ENCODE peak calls at places on chromosomes 13 and 19, in ten cellular contexts. S is cardiac fibroblast; T is mammary epithelial cell; Y is stimulated activated CD4-positive, alpha-beta T cell treated with anti-CD3 and anti-CD28 coated beads, Interleukin-4, amount 100 ng/mL, for 48 hours; F is body of pancreas; O is non-pigmented ciliary epithelial cell; B is naive thymus-derived CD4-positive, alpha-beta T cell; L is NCI-H2081; N is cardiac muscle cell; I is T1000. V is an unnamed sample.

GRCh38 chr19:27974082-27974513 is 1238.9 kb downstream of the UQCRFS1 start:
- DNase-seq in B (no peak), L (no peak), I (no peak), T (no peak), N (peak), O (no peak), S (peak), Y (no peak), F (peak), V (peak)

GRCh38 chr13:110044521-110045200 is 258.3 kb upstream of the IRS2 start:
- DNase-seq in O (no peak), T (no peak), I (no peak), N (peak), B (no peak), L (no peak), F (no peak), Y (no peak), S (peak), V (no peak)

GRCh38 chr13:51834581-51835158 is 10.3 kb downstream of the TMEM272 start:
- DNase-seq in N (no peak), B (no peak), L (no peak), O (no peak), Y (no peak), S (no peak), I (no peak), F (no peak), T (no peak), V (no peak)

GRCh38 chr13:43232144-43232840 is 208.9 kb downstream of the DNAJC15 start:
- DNase-seq in T (no peak), Y (no peak), O (no peak), S (peak), I (no peak), F (no peak), N (no peak), B (no peak), L (no peak), V (no peak)

GRCh38 chr13:44971656-44972595 is 17.3 kb downstream of the NUFIP1 start:
- DNase-seq in O (no peak), B (no peak), Y (no peak), T (no peak), N (no peak), F (no peak), S (peak), I (no peak), L (no peak), V (no peak)

GRCh38 chr19:31478241-31478640 is 129.0 kb upstream of the TSHZ3 start:
- DNase-seq in S (no peak), Y (no peak), F (no peak), B (no peak), O (no peak), N (no peak), T (no peak), L (no peak), I (no peak), V (no peak)

GRCh38 chr19:609001-609340 is 19.3 kb downstream of the HCN2 start:
- DNase-seq in L (peak), O (no peak), B (no peak), I (no peak), Y (no peak), S (no peak), F (peak), N (no peak), T (no peak), V (no peak)

GRCh38 chr13:23488442-23488841 is 54.9 kb upstream of the SACS start:
- DNase-seq in F (no peak), Y (no peak), O (no peak), T (peak), I (peak), S (peak), L (peak), N (peak), B (no peak), V (no peak)

GRCh38 chr19:41426116-41426841 is 895 bp downstream of the B3GNT8 start:
- DNase-seq in N (no peak), S (no peak), I (no peak), L (no peak), Y (no peak), F (no peak), B (no peak), O (no peak), T (no peak), V (peak)

GRCh38 chr13:27381601-27382000 is 42.8 kb upstream of the GTF3A start:
- DNase-seq in B (no peak), T (no peak), I (no peak), N (no peak), O (no peak), Y (no peak), S (no peak), F (no peak), L (no peak), V (no peak)

GRCh38 chr19:3095375-3096191 is 1.4 kb downstream of the GNA11 start:
- DNase-seq in L (no peak), F (peak), T (peak), S (peak), N (no peak), I (no peak), Y (peak), O (no peak), B (peak), V (no peak)

GRCh38 chr13:103852036-103852435 is 785.8 kb upstream of the SLC10A2 start:
- DNase-seq in T (no peak), Y (no peak), F (no peak), L (no peak), N (no peak), I (no peak), B (no peak), S (no peak), O (no peak), V (no peak)

GRCh38 chr13:21420706-21421105 is 38.4 kb downstream of the ZDHHC20 start:
- DNase-seq in S (no peak), F (no peak), T (peak), Y (no peak), O (no peak), I (no peak), N (peak), B (no peak), L (no peak), V (no peak)

GRCh38 chr19:17680235-17680722 is 7.9 kb downstream of the UNC13A start:
- DNase-seq in L (no peak), B (no peak), T (peak), F (peak), I (no peak), N (peak), O (no peak), Y (peak), S (peak), V (no peak)

GRCh38 chr13:45812599-45813372 is 38.8 kb downstream of the SIAH3 start:
- DNase-seq in N (no peak), Y (no peak), S (no peak), F (no peak), I (no peak), O (no peak), T (no peak), B (no peak), L (no peak), V (no peak)

GRCh38 chr13:22505489-22505888 is 675.3 kb upstream of the SGCG start:
- DNase-seq in Y (no peak), S (peak), I (no peak), T (no peak), L (no peak), B (no peak), F (no peak), O (no peak), N (peak), V (no peak)

GRCh38 chr19:29845576-29846176 is 33.9 kb downstream of the CCNE1 start:
- DNase-seq in S (peak), F (peak), L (no peak), Y (no peak), N (peak), T (peak), I (no peak), B (no peak), O (no peak), V (peak)

GRCh38 chr19:51654783-51655182 is 8.2 kb upstream of the SIGLEC14 start:
- DNase-seq in T (no peak), I (no peak), Y (no peak), N (no peak), S (no peak), B (no peak), F (no peak), O (no peak), L (no peak), V (no peak)

GRCh38 chr19:290539-291521 is at the start of gene PLPP2:
- DNase-seq in I (peak), Y (no peak), N (peak), S (peak), T (peak), F (peak), O (no peak), B (no peak), L (no peak), V (no peak)

GRCh38 chr13:49343731-49344130 is 96.0 kb downstream of the CDADC1 start:
- DNase-seq in I (no peak), Y (no peak), F (no peak), N (no peak), S (no peak), B (no peak), O (no peak), L (no peak), T (no peak), V (no peak)

GRCh38 chr13:21106089-21106488 is 44.7 kb upstream of the LATS2 start:
- DNase-seq in Y (no peak), I (no peak), F (no peak), L (no peak), S (peak), B (no peak), O (peak), N (peak), T (no peak), V (no peak)

GRCh38 chr13:105207586-105208293 is 1327.7 kb downstream of the EFNB2 start:
- DNase-seq in B (no peak), L (no peak), I (no peak), Y (no peak), T (no peak), F (no peak), O (no peak), N (peak), S (peak), V (no peak)

GRCh38 chr19:48085904-48086864 is 24.4 kb downstream of the PLA2G4C start:
- DNase-seq in T (peak), S (no peak), N (no peak), F (no peak), Y (no peak), B (no peak), O (no peak), I (no peak), L (no peak), V (peak)

GRCh38 chr19:50792246-50792851 is 2.1 kb downstream of the ACP4 start:
- DNase-seq in B (no peak), N (no peak), Y (no peak), L (no peak), I (no peak), S (no peak), O (no peak), T (no peak), F (no peak), V (peak)

GRCh38 chr13:29402168-29402621 is 193.3 kb downstream of the SLC7A1 start:
- DNase-seq in O (peak), N (peak), Y (no peak), F (no peak), T (peak), S (peak), B (no peak), L (no peak), I (peak), V (no peak)